ENCODE peak calls at places on chromosome 18, in five cellular contexts. Z is non-pigmented ciliary epithelial cell; F is activated CD4-positive, alpha-beta T cell treated with anti-CD3 and anti-CD28 coated beads, Interleukin-2, amount 10 ng/mL, durations not matched to agents 24 days and 14 days; N is posterior cingulate gyrus; Q is cardiac fibroblast. K is an unnamed sample.

GRCh38 chr18:65746936-65747335 is 3.9 kb upstream of the CDH7 start:
- DNase-seq in Z (no peak), F (no peak), N (no peak), Q (no peak), K (no peak)

GRCh38 chr18:69233465-69234054 is 167.1 kb upstream of the DOK6 start:
- DNase-seq in Z (no peak), F (no peak), N (no peak), Q (no peak), K (no peak)

GRCh38 chr18:33839452-33840225 is 261.6 kb downstream of the ASXL3 start:
- DNase-seq in Z (no peak), F (no peak), N (peak), Q (peak), K (no peak)

GRCh38 chr18:8980496-8981402 is 121.8 kb upstream of the NDUFV2 start:
- DNase-seq in Z (no peak), F (no peak), N (no peak), Q (no peak), K (no peak)

GRCh38 chr18:64165906-64166305 is 17.0 kb upstream of the LINC00305 start:
- DNase-seq in Z (peak), F (no peak), N (no peak), Q (no peak), K (no peak)

GRCh38 chr18:57437782-57438668 is 2.9 kb downstream of the ONECUT2 start:
- DNase-seq in Z (peak), F (peak), N (peak), Q (peak), K (no peak)

GRCh38 chr18:62996552-62996951 is 281.2 kb downstream of the PHLPP1 start:
- DNase-seq in Z (no peak), F (no peak), N (no peak), Q (no peak), K (no peak)

GRCh38 chr18:57697434-57697833 is 75.8 kb upstream of the NARS1 start:
- DNase-seq in Z (no peak), F (no peak), N (no peak), Q (no peak), K (no peak)